ENCODE peak calls at places on chromosomes 12 and 14, in nine cellular contexts. D, T, U, L, O, C, E, G and Q are unnamed samples.
A peak's percentile ranks its signal among the peaks of the same experiment; 100 is the strongest.

GRCh38 chr14:99564903-99565259 is 39.1 kb downstream of the CCDC85C start:
- DNase-seq in D (no peak), T (no peak), U (no peak), L (no peak), O (no peak), C (no peak), E (no peak), G (no peak), Q (no peak)

GRCh38 chr12:45726594-45727300 is 2.8 kb upstream of the ARID2 start:
- DNase-seq in D (peak; percentile 31), T (peak; percentile 83), U (peak; percentile 60), L (peak; percentile 68), O (peak; percentile 65), C (peak; percentile 78), E (peak; percentile 60), G (peak; percentile 67), Q (peak; percentile 58)

GRCh38 chr12:42502671-42503070 is 86.9 kb downstream of the PRICKLE1 start:
- DNase-seq in D (no peak), T (no peak), U (no peak), L (no peak), O (no peak), C (no peak), E (no peak), G (no peak), Q (no peak)

GRCh38 chr14:95057851-95058250 is 99.5 kb downstream of the DICER1 start:
- DNase-seq in D (no peak), T (peak; percentile 40), U (no peak), L (no peak), O (no peak), C (no peak), E (no peak), G (no peak), Q (no peak)

GRCh38 chr14:95185452-95186392 is 28.4 kb upstream of the DICER1 start:
- DNase-seq in D (no peak), T (peak; percentile 84), U (peak; percentile 45), L (peak; percentile 61), O (no peak), C (peak; percentile 18), E (no peak), G (no peak), Q (peak; percentile 92)

GRCh38 chr14:20415723-20416622 is 2.7 kb upstream of the TEP1 start:
- DNase-seq in D (peak; percentile 67), T (no peak), U (peak; percentile 28), L (peak; percentile 35), O (no peak), C (peak; percentile 72), E (peak; percentile 58), G (no peak), Q (peak; percentile 53)

GRCh38 chr12:56029666-56030293 is 8.9 kb downstream of the IKZF4 start:
- DNase-seq in D (peak; percentile 67), T (no peak), U (no peak), L (peak; percentile 52), O (no peak), C (peak; percentile 86), E (peak; percentile 82), G (peak; percentile 0), Q (peak; percentile 60)

GRCh38 chr12:106673151-106673550 is 90.3 kb downstream of the RFX4 start:
- DNase-seq in D (no peak), T (no peak), U (no peak), L (no peak), O (no peak), C (no peak), E (no peak), G (no peak), Q (peak; percentile 19)

GRCh38 chr12:2273288-2273687 is 220.5 kb downstream of the CACNA1C start:
- DNase-seq in D (no peak), T (peak; percentile 85), U (peak; percentile 72), L (no peak), O (no peak), C (peak; percentile 80), E (no peak), G (no peak), Q (peak; percentile 54)

GRCh38 chr14:104291123-104292000 is 153.0 kb downstream of the KIF26A start:
- DNase-seq in D (no peak), T (peak; percentile 59), U (peak; percentile 3), L (peak; percentile 14), O (peak; percentile 41), C (no peak), E (no peak), G (no peak), Q (no peak)

GRCh38 chr14:104342435-104343293 is 204.3 kb downstream of the KIF26A start:
- DNase-seq in D (no peak), T (peak; percentile 40), U (no peak), L (peak; percentile 18), O (peak; percentile 45), C (no peak), E (no peak), G (no peak), Q (no peak)

GRCh38 chr14:58572092-58572853 is 65.5 kb upstream of the DACT1 start:
- DNase-seq in D (peak; percentile 13), T (no peak), U (no peak), L (no peak), O (no peak), C (peak; percentile 82), E (peak; percentile 61), G (no peak), Q (peak; percentile 35)

GRCh38 chr12:120316798-120317257 is 10.8 kb downstream of the PLA2G1B start:
- DNase-seq in D (no peak), T (no peak), U (no peak), L (no peak), O (no peak), C (peak; percentile 70), E (no peak), G (no peak), Q (no peak)

GRCh38 chr12:93884794-93885460 is 207.8 kb downstream of the CRADD start:
- DNase-seq in D (peak; percentile 43), T (no peak), U (no peak), L (no peak), O (no peak), C (peak; percentile 23), E (no peak), G (no peak), Q (peak; percentile 56)

GRCh38 chr14:104688755-104689619 is at the start of gene INF2:
- DNase-seq in D (peak; percentile 87), T (no peak), U (no peak), L (peak; percentile 66), O (no peak), C (peak; percentile 86), E (peak; percentile 88), G (peak; percentile 57), Q (peak; percentile 83)

GRCh38 chr12:129467289-129467688 is 436.5 kb downstream of the TMEM132D start:
- DNase-seq in D (no peak), T (no peak), U (no peak), L (no peak), O (no peak), C (no peak), E (no peak), G (no peak), Q (no peak)
- H3K27ac ChIP-seq in D (no peak overlapping the region), T (no peak overlapping the region), U (no peak overlapping the region), L (no peak overlapping the region), O (no peak overlapping the region), C (no peak overlapping the region), E (no peak overlapping the region), G (no peak overlapping the region), Q (no peak overlapping the region)

GRCh38 chr12:27280412-27280811 is 36.3 kb downstream of the STK38L start:
- DNase-seq in D (no peak), T (no peak), U (no peak), L (no peak), O (no peak), C (no peak), E (peak; percentile 7), G (no peak), Q (no peak)

GRCh38 chr12:27289414-27289813 is 43.2 kb upstream of the BMAL2 start:
- DNase-seq in D (no peak), T (no peak), U (no peak), L (no peak), O (no peak), C (peak; percentile 22), E (no peak), G (no peak), Q (no peak)

GRCh38 chr12:27284751-27285150 is 40.7 kb downstream of the STK38L start:
- DNase-seq in D (peak; percentile 21), T (no peak), U (no peak), L (no peak), O (no peak), C (peak; percentile 85), E (no peak), G (no peak), Q (no peak)

GRCh38 chr12:27284021-27284420 is 39.9 kb downstream of the STK38L start:
- DNase-seq in D (no peak), T (no peak), U (no peak), L (no peak), O (no peak), C (no peak), E (no peak), G (no peak), Q (no peak)

GRCh38 chr12:27285395-27285794 is 41.3 kb downstream of the STK38L start:
- DNase-seq in D (no peak), T (no peak), U (no peak), L (no peak), O (no peak), C (peak; percentile 56), E (no peak), G (no peak), Q (peak; percentile 38)
- H3K27ac ChIP-seq in D (no peak overlapping the region), T (peak overlapping the region; percentile 60), U (peak overlapping the region; percentile 86), L (no peak overlapping the region), O (peak overlapping the region; percentile 10), C (peak overlapping the region; percentile 75), E (peak overlapping the region; percentile 19), G (no peak overlapping the region), Q (no peak overlapping the region)

GRCh38 chr12:97753332-97753731 is 290.7 kb downstream of the RMST start:
- DNase-seq in D (no peak), T (no peak), U (no peak), L (no peak), O (no peak), C (no peak), E (no peak), G (no peak), Q (no peak)

GRCh38 chr12:97756741-97757140 is 294.1 kb downstream of the RMST start:
- DNase-seq in D (no peak), T (no peak), U (no peak), L (no peak), O (no peak), C (no peak), E (no peak), G (no peak), Q (no peak)

GRCh38 chr12:97756066-97756701 is 293.6 kb downstream of the RMST start:
- DNase-seq in D (no peak), T (no peak), U (peak; percentile 28), L (no peak), O (no peak), C (no peak), E (peak; percentile 32), G (no peak), Q (no peak)

GRCh38 chr12:97752129-97752528 is 289.5 kb downstream of the RMST start:
- DNase-seq in D (no peak), T (no peak), U (no peak), L (no peak), O (no peak), C (no peak), E (no peak), G (no peak), Q (no peak)

GRCh38 chr12:97754306-97754705 is 291.7 kb downstream of the RMST start:
- DNase-seq in D (no peak), T (no peak), U (no peak), L (no peak), O (no peak), C (no peak), E (no peak), G (no peak), Q (no peak)
- H3K27ac ChIP-seq in D (no peak overlapping the region), T (no peak overlapping the region), U (no peak overlapping the region), L (no peak overlapping the region), O (no peak overlapping the region), C (no peak overlapping the region), E (no peak overlapping the region), G (no peak overlapping the region), Q (no peak overlapping the region)

GRCh38 chr12:52049688-52050087 is 1.6 kb upstream of the NR4A1 start:
- DNase-seq in D (no peak), T (no peak), U (no peak), L (no peak), O (no peak), C (no peak), E (no peak), G (no peak), Q (no peak)
- H3K27ac ChIP-seq in D (peak overlapping the region; percentile 95), T (peak overlapping the region; percentile 100), U (peak overlapping the region; percentile 98), L (no peak overlapping the region), O (no peak overlapping the region), C (no peak overlapping the region), E (no peak overlapping the region), G (no peak overlapping the region), Q (peak overlapping the region; percentile 97)